ENCODE peak calls at places on chromosomes 13 and 19, in six cellular contexts. One of them, this sample, is unnamed.

GRCh38 chr19:17855333-17856152 is 4.2 kb upstream of the RPL18A start:
- DNase-seq in effector memory CD4-positive, alpha-beta T cell: peak
- DNase-seq in SK-N-SH: peak
- DNase-seq in epithelial cell of prostate: no peak
- DNase-seq in CD8-positive, alpha-beta memory T cell: peak
- DNase-seq in pancreas: peak
- DNase-seq in this sample: no peak

GRCh38 chr19:27676334-27676733 is 1536.6 kb downstream of the UQCRFS1 start:
- DNase-seq in effector memory CD4-positive, alpha-beta T cell: no peak
- DNase-seq in SK-N-SH: no peak
- DNase-seq in epithelial cell of prostate: no peak
- DNase-seq in CD8-positive, alpha-beta memory T cell: no peak
- DNase-seq in pancreas: no peak
- DNase-seq in this sample: no peak

GRCh38 chr13:47822036-47822435 is 179.0 kb downstream of the SUCLA2 start:
- DNase-seq in effector memory CD4-positive, alpha-beta T cell: no peak
- DNase-seq in SK-N-SH: no peak
- DNase-seq in epithelial cell of prostate: no peak
- DNase-seq in CD8-positive, alpha-beta memory T cell: no peak
- DNase-seq in pancreas: no peak
- DNase-seq in this sample: no peak

GRCh38 chr13:74077375-74077774 is 56.8 kb downstream of the KLF12 start:
- DNase-seq in effector memory CD4-positive, alpha-beta T cell: no peak
- DNase-seq in SK-N-SH: no peak
- DNase-seq in epithelial cell of prostate: no peak
- DNase-seq in CD8-positive, alpha-beta memory T cell: no peak
- DNase-seq in pancreas: no peak
- DNase-seq in this sample: no peak

GRCh38 chr19:42076375-42076944 is 494 bp downstream of the ZNF574 start:
- DNase-seq in effector memory CD4-positive, alpha-beta T cell: no peak
- DNase-seq in SK-N-SH: no peak
- DNase-seq in epithelial cell of prostate: no peak
- DNase-seq in CD8-positive, alpha-beta memory T cell: peak
- DNase-seq in pancreas: no peak
- DNase-seq in this sample: no peak

GRCh38 chr19:5138606-5139594 is 170.0 kb downstream of the KDM4B start:
- DNase-seq in effector memory CD4-positive, alpha-beta T cell: peak
- DNase-seq in SK-N-SH: no peak
- DNase-seq in epithelial cell of prostate: no peak
- DNase-seq in CD8-positive, alpha-beta memory T cell: peak
- DNase-seq in pancreas: no peak
- DNase-seq in this sample: no peak

GRCh38 chr13:63614874-63615612 is 2199.4 kb upstream of the PCDH20 start:
- DNase-seq in effector memory CD4-positive, alpha-beta T cell: no peak
- DNase-seq in SK-N-SH: no peak
- DNase-seq in epithelial cell of prostate: no peak
- DNase-seq in CD8-positive, alpha-beta memory T cell: no peak
- DNase-seq in pancreas: no peak
- DNase-seq in this sample: no peak

GRCh38 chr19:47723573-47723923 is 10.3 kb downstream of the EHD2 start:
- DNase-seq in effector memory CD4-positive, alpha-beta T cell: no peak
- DNase-seq in SK-N-SH: no peak
- DNase-seq in epithelial cell of prostate: peak
- DNase-seq in CD8-positive, alpha-beta memory T cell: no peak
- DNase-seq in pancreas: peak
- DNase-seq in this sample: no peak

GRCh38 chr19:18164072-18164471 is 9.5 kb upstream of the IFI30 start:
- DNase-seq in effector memory CD4-positive, alpha-beta T cell: no peak
- DNase-seq in SK-N-SH: no peak
- DNase-seq in epithelial cell of prostate: no peak
- DNase-seq in CD8-positive, alpha-beta memory T cell: no peak
- DNase-seq in pancreas: no peak
- DNase-seq in this sample: no peak

GRCh38 chr19:38417544-38418506 is 8.2 kb downstream of the RASGRP4 start:
- DNase-seq in effector memory CD4-positive, alpha-beta T cell: peak
- DNase-seq in SK-N-SH: no peak
- DNase-seq in epithelial cell of prostate: no peak
- DNase-seq in CD8-positive, alpha-beta memory T cell: peak
- DNase-seq in pancreas: peak
- DNase-seq in this sample: no peak

GRCh38 chr13:78827471-78827870 is 168.5 kb upstream of the OBI1 start:
- DNase-seq in effector memory CD4-positive, alpha-beta T cell: no peak
- DNase-seq in SK-N-SH: no peak
- DNase-seq in epithelial cell of prostate: no peak
- DNase-seq in CD8-positive, alpha-beta memory T cell: no peak
- DNase-seq in pancreas: no peak
- DNase-seq in this sample: no peak

GRCh38 chr13:53058077-53058660 is 29.6 kb downstream of the OLFM4 start:
- DNase-seq in effector memory CD4-positive, alpha-beta T cell: no peak
- DNase-seq in SK-N-SH: no peak
- DNase-seq in epithelial cell of prostate: no peak
- DNase-seq in CD8-positive, alpha-beta memory T cell: no peak
- DNase-seq in pancreas: no peak
- DNase-seq in this sample: no peak

GRCh38 chr19:16928351-16928750 is 39.6 kb downstream of the F2RL3 start:
- DNase-seq in effector memory CD4-positive, alpha-beta T cell: no peak
- DNase-seq in SK-N-SH: no peak
- DNase-seq in epithelial cell of prostate: no peak
- DNase-seq in CD8-positive, alpha-beta memory T cell: no peak
- DNase-seq in pancreas: no peak
- DNase-seq in this sample: no peak

GRCh38 chr19:8487137-8487851 is 15.1 kb downstream of the PRAM1 start:
- DNase-seq in effector memory CD4-positive, alpha-beta T cell: peak
- DNase-seq in SK-N-SH: no peak
- DNase-seq in epithelial cell of prostate: no peak
- DNase-seq in CD8-positive, alpha-beta memory T cell: peak
- DNase-seq in pancreas: no peak
- DNase-seq in this sample: no peak

GRCh38 chr19:17172624-17173345 is 42.4 kb upstream of the USE1 start:
- DNase-seq in effector memory CD4-positive, alpha-beta T cell: no peak
- DNase-seq in SK-N-SH: no peak
- DNase-seq in epithelial cell of prostate: no peak
- DNase-seq in CD8-positive, alpha-beta memory T cell: no peak
- DNase-seq in pancreas: no peak
- DNase-seq in this sample: no peak

GRCh38 chr13:98970293-98970692 is 7.6 kb downstream of the DOCK9 start:
- DNase-seq in effector memory CD4-positive, alpha-beta T cell: no peak
- DNase-seq in SK-N-SH: no peak
- DNase-seq in epithelial cell of prostate: no peak
- DNase-seq in CD8-positive, alpha-beta memory T cell: no peak
- DNase-seq in pancreas: no peak
- DNase-seq in this sample: no peak

GRCh38 chr19:35585844-35586243 is at the start of gene PMIS2:
- DNase-seq in effector memory CD4-positive, alpha-beta T cell: no peak
- DNase-seq in SK-N-SH: peak
- DNase-seq in epithelial cell of prostate: no peak
- DNase-seq in CD8-positive, alpha-beta memory T cell: no peak
- DNase-seq in pancreas: no peak
- DNase-seq in this sample: peak

GRCh38 chr13:24168392-24168750 is 7.9 kb downstream of the SPATA13 start:
- DNase-seq in effector memory CD4-positive, alpha-beta T cell: no peak
- DNase-seq in SK-N-SH: no peak
- DNase-seq in epithelial cell of prostate: no peak
- DNase-seq in CD8-positive, alpha-beta memory T cell: no peak
- DNase-seq in pancreas: no peak
- DNase-seq in this sample: no peak

GRCh38 chr13:75806101-75806500 is 170.0 kb downstream of the LMO7 start:
- DNase-seq in effector memory CD4-positive, alpha-beta T cell: no peak
- DNase-seq in SK-N-SH: no peak
- DNase-seq in epithelial cell of prostate: no peak
- DNase-seq in CD8-positive, alpha-beta memory T cell: no peak
- DNase-seq in pancreas: no peak
- DNase-seq in this sample: no peak

GRCh38 chr19:52662631-52663030 is 24.5 kb upstream of the ZNF83 start:
- DNase-seq in effector memory CD4-positive, alpha-beta T cell: no peak
- DNase-seq in SK-N-SH: no peak
- DNase-seq in epithelial cell of prostate: peak
- DNase-seq in CD8-positive, alpha-beta memory T cell: no peak
- DNase-seq in pancreas: no peak
- DNase-seq in this sample: no peak

GRCh38 chr13:105202384-105202783 is 1333.1 kb downstream of the EFNB2 start:
- DNase-seq in effector memory CD4-positive, alpha-beta T cell: no peak
- DNase-seq in SK-N-SH: peak
- DNase-seq in epithelial cell of prostate: no peak
- DNase-seq in CD8-positive, alpha-beta memory T cell: no peak
- DNase-seq in pancreas: no peak
- DNase-seq in this sample: no peak

GRCh38 chr13:114144606-114145244 is 12.3 kb upstream of the RASA3 start:
- DNase-seq in effector memory CD4-positive, alpha-beta T cell: no peak
- DNase-seq in SK-N-SH: no peak
- DNase-seq in epithelial cell of prostate: no peak
- DNase-seq in CD8-positive, alpha-beta memory T cell: peak
- DNase-seq in pancreas: no peak
- DNase-seq in this sample: no peak
- H3K27ac ChIP-seq in effector memory CD4-positive, alpha-beta T cell: peak
- H3K27ac ChIP-seq in SK-N-SH: no peak
- H3K27ac ChIP-seq in epithelial cell of prostate: no peak
- H3K27ac ChIP-seq in CD8-positive, alpha-beta memory T cell: peak
- H3K27ac ChIP-seq in pancreas: peak
- H3K27ac ChIP-seq in this sample: no peak

GRCh38 chr19:19619121-19619848 is 798 bp upstream of the PBX4 start:
- DNase-seq in effector memory CD4-positive, alpha-beta T cell: no peak
- DNase-seq in SK-N-SH: no peak
- DNase-seq in epithelial cell of prostate: no peak
- DNase-seq in CD8-positive, alpha-beta memory T cell: no peak
- DNase-seq in pancreas: no peak
- DNase-seq in this sample: no peak
- H3K27ac ChIP-seq in effector memory CD4-positive, alpha-beta T cell: peak
- H3K27ac ChIP-seq in SK-N-SH: peak
- H3K27ac ChIP-seq in epithelial cell of prostate: no peak
- H3K27ac ChIP-seq in CD8-positive, alpha-beta memory T cell: peak
- H3K27ac ChIP-seq in pancreas: no peak
- H3K27ac ChIP-seq in this sample: no peak

DNA sequence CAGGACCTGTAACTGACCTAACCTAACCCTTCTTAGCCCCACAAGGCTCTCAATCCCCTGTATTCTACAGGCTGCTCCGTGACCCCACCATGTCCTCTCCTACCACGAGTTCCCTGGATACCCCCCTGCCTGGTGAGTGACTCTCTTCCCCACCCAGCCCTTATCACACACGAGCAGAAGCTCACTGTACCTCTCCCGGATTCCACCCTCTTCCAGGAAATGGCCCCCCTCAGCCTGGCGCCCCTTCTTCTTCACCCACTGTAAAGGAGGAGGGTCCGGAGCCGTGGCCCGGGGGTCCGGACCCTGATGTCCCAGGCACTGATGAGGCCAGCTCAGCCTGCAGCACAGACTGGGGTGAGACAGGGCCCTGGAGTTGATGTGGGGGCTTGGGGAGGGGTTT is 1.3 kb downstream of the NR1H2 start:
- DNase-seq in effector memory CD4-positive, alpha-beta T cell: no peak
- DNase-seq in SK-N-SH: no peak
- DNase-seq in epithelial cell of prostate: no peak
- DNase-seq in CD8-positive, alpha-beta memory T cell: no peak
- DNase-seq in pancreas: peak
- DNase-seq in this sample: no peak
- H3K27ac ChIP-seq in effector memory CD4-positive, alpha-beta T cell: no peak
- H3K27ac ChIP-seq in SK-N-SH: no peak
- H3K27ac ChIP-seq in epithelial cell of prostate: no peak
- H3K27ac ChIP-seq in CD8-positive, alpha-beta memory T cell: peak
- H3K27ac ChIP-seq in pancreas: no peak
- H3K27ac ChIP-seq in this sample: no peak

GRCh38 chr19:15895876-15896430 is 1.9 kb downstream of the CYP4F2 start:
- DNase-seq in effector memory CD4-positive, alpha-beta T cell: no peak
- DNase-seq in SK-N-SH: no peak
- DNase-seq in epithelial cell of prostate: no peak
- DNase-seq in CD8-positive, alpha-beta memory T cell: no peak
- DNase-seq in pancreas: no peak
- DNase-seq in this sample: no peak
- H3K27ac ChIP-seq in effector memory CD4-positive, alpha-beta T cell: no peak
- H3K27ac ChIP-seq in SK-N-SH: no peak
- H3K27ac ChIP-seq in epithelial cell of prostate: no peak
- H3K27ac ChIP-seq in CD8-positive, alpha-beta memory T cell: no peak
- H3K27ac ChIP-seq in pancreas: no peak
- H3K27ac ChIP-seq in this sample: no peak

DNA sequence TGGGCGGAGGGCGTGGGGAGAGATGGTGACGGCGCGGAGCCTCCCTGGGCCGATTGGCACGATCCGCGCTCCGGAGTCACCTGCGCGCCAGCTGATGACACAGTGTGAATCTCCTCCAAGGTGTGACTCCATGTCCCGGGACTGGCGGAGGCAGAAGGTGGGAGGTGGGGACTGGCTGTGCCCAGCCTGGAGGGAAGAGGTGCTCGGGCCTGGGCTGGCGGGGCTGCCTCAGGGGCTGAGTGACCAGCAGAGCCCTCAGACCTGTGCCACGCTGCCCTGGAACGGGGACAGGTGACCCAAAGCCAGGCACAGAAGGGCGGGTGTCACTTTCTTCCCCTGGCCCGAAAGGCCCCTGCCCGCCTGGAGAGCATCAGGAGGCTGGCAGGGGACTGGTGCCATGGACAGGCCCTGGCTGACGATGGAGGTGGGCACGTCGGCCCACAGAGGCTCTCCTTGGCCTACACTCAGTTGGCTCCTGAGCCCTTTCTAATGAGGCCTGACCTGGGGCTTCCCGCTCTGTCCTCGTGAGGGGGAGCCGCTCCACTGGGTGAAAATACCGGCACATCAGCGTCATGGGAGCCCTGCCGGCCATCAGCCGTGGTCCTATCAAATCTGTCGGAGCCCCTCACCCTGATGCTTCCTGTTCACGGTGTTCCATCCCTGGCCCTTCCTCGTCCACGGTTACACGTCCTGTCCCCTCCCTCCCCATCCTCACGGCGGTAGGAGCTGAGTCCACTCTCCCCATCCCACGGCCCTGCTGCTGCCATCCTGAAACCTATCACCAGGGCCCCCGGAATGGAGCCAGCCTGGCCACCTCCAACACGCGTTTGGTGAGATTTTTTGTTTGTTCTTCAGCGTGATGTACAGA is 75.6 kb downstream of the SPACA7 start:
- DNase-seq in effector memory CD4-positive, alpha-beta T cell: no peak
- DNase-seq in SK-N-SH: peak
- DNase-seq in epithelial cell of prostate: no peak
- DNase-seq in CD8-positive, alpha-beta memory T cell: no peak
- DNase-seq in pancreas: no peak
- DNase-seq in this sample: no peak
- H3K27ac ChIP-seq in effector memory CD4-positive, alpha-beta T cell: no peak
- H3K27ac ChIP-seq in SK-N-SH: no peak
- H3K27ac ChIP-seq in epithelial cell of prostate: no peak
- H3K27ac ChIP-seq in CD8-positive, alpha-beta memory T cell: no peak
- H3K27ac ChIP-seq in pancreas: no peak
- H3K27ac ChIP-seq in this sample: no peak

DNA sequence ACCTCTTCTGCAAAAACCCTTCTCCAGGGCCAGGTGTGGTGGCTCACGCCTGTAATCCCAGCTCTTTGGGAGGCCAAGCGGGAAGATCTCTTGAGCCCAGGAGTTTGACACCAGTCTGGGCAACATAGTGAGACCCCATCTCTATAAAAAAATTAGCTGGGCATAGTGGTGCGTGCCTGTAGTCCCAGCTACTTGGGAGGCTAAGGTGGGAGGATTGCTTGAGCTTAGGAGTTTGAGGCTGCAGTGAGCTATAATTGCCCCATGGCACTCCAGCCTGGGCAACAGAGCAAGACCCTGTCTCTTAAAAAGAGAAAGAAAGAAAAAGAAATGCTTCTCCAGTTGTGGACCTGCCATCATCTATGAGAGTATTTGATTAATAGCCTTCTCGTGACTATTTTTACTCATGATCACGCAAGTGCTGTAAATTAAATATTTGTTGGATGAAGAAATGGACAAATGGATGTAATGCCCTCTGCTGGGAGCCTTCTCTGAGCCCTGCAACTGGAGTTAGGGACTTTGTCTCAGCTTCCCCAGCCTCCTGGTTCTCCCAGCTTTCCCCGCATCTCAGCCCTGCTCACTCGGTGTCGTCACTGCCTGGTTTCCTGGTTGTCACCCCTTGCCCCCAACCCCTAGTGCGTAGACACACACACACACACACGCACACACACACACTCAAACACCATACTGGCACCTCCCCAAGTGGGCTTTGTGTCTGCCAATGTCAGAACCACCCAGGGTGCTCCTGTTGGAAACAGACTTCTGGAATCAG is 12.2 kb downstream of the WIZ start:
- DNase-seq in effector memory CD4-positive, alpha-beta T cell: no peak
- DNase-seq in SK-N-SH: no peak
- DNase-seq in epithelial cell of prostate: no peak
- DNase-seq in CD8-positive, alpha-beta memory T cell: no peak
- DNase-seq in pancreas: no peak
- DNase-seq in this sample: no peak
- H3K27ac ChIP-seq in effector memory CD4-positive, alpha-beta T cell: no peak
- H3K27ac ChIP-seq in SK-N-SH: no peak
- H3K27ac ChIP-seq in epithelial cell of prostate: no peak
- H3K27ac ChIP-seq in CD8-positive, alpha-beta memory T cell: no peak
- H3K27ac ChIP-seq in pancreas: no peak
- H3K27ac ChIP-seq in this sample: no peak

This sample was measured in iPS DF 6.9.